ENCODE peak calls at places on chromosome 14, in ten cellular contexts. X is A549; U is endothelial cell; I is CD8-positive, alpha-beta T cell; J is suprapubic skin; R is GM12865; V is body of pancreas; P is tibial artery; M is foreskin fibroblast; C is GM10248. F is an unnamed sample.

GRCh38 chr14:21822109-21822508 is 148.5 kb upstream of the OR4E1 start:
- DNase-seq in P (no peak), C (no peak), X (no peak), M (no peak), J (no peak), R (no peak), U (no peak), I (no peak), V (no peak), F (no peak)

GRCh38 chr14:34911209-34912150 is 36.3 kb upstream of the BAZ1A start:
- DNase-seq in X (no peak), M (no peak), U (no peak), I (no peak), C (no peak), J (no peak), V (no peak), R (no peak), P (no peak), F (no peak)

GRCh38 chr14:66009104-66009503 is 477.1 kb upstream of the CCDC196 start:
- DNase-seq in X (peak), U (no peak), V (no peak), C (no peak), R (no peak), J (no peak), P (no peak), I (no peak), M (peak), F (no peak)

GRCh38 chr14:102485693-102486512 is 23.7 kb downstream of the ANKRD9 start:
- DNase-seq in U (no peak), J (no peak), I (no peak), M (no peak), R (no peak), X (no peak), P (no peak), C (no peak), V (no peak), F (no peak)

GRCh38 chr14:92922883-92923743 is at the start of gene CHGA:
- DNase-seq in J (no peak), U (peak), M (peak), V (peak), X (peak), C (peak), P (no peak), I (peak), R (peak), F (peak)

GRCh38 chr14:92726135-92726932 is 22.1 kb downstream of the LGMN start:
- DNase-seq in X (peak), J (no peak), I (peak), R (no peak), C (no peak), P (peak), M (peak), U (no peak), V (peak), F (peak)

GRCh38 chr14:34496679-34497513 is 34.9 kb upstream of the SPTSSA start:
- DNase-seq in C (no peak), U (peak), V (peak), J (peak), X (peak), I (no peak), M (peak), R (no peak), P (peak), F (peak)

GRCh38 chr14:70726651-70727375 is 82.5 kb downstream of the MAP3K9 start:
- DNase-seq in C (no peak), I (no peak), R (no peak), V (no peak), J (no peak), M (no peak), X (no peak), U (no peak), P (no peak), F (no peak)

GRCh38 chr14:22545842-22546721 is 42.9 kb downstream of the DAD1 start:
- DNase-seq in R (no peak), X (no peak), P (no peak), V (no peak), M (peak), C (no peak), U (peak), I (peak), J (no peak), F (no peak)

GRCh38 chr14:68665792-68666195 is 127.1 kb downstream of the ZFP36L1 start:
- DNase-seq in M (no peak), X (no peak), V (no peak), C (no peak), J (no peak), U (no peak), P (no peak), I (no peak), R (no peak), F (no peak)

GRCh38 chr14:89851031-89851430 is 103.5 kb downstream of the EFCAB11 start:
- DNase-seq in C (no peak), P (no peak), V (no peak), M (no peak), R (no peak), J (no peak), U (no peak), X (no peak), I (no peak), F (no peak)

GRCh38 chr14:41785696-41786095 is 179.0 kb downstream of the LRFN5 start:
- DNase-seq in C (no peak), R (no peak), U (no peak), V (no peak), X (no peak), I (no peak), J (no peak), M (no peak), P (no peak), F (no peak)

GRCh38 chr14:89198544-89199329 is 218.3 kb downstream of the FOXN3 start:
- DNase-seq in R (no peak), J (no peak), M (no peak), X (no peak), C (no peak), P (no peak), U (no peak), V (peak), I (no peak), F (no peak)

GRCh38 chr14:90522585-90523191 is 125.9 kb downstream of the CALM1 start:
- DNase-seq in J (no peak), X (no peak), M (no peak), V (peak), C (no peak), I (no peak), P (peak), R (no peak), U (no peak), F (no peak)

GRCh38 chr14:89828473-89829200 is 125.9 kb downstream of the EFCAB11 start:
- DNase-seq in R (no peak), P (no peak), X (no peak), J (no peak), U (no peak), C (no peak), V (no peak), M (no peak), I (no peak), F (no peak)

GRCh38 chr14:50762001-50762930 is 68.7 kb downstream of the NIN start:
- DNase-seq in C (peak), R (peak), P (no peak), U (no peak), V (no peak), I (no peak), J (no peak), M (peak), X (no peak), F (no peak)

GRCh38 chr14:91119556-91120311 is 5.9 kb downstream of the DGLUCY start:
- DNase-seq in U (no peak), I (no peak), P (no peak), V (no peak), C (no peak), X (no peak), M (peak), R (no peak), J (no peak), F (no peak)

GRCh38 chr14:21204167-21205025 is 48.5 kb upstream of the OR5AU1 start:
- DNase-seq in I (no peak), J (no peak), C (no peak), M (no peak), X (no peak), U (no peak), P (no peak), R (no peak), V (no peak), F (no peak)

GRCh38 chr14:65901595-65901994 is 489.1 kb downstream of the FUT8 start:
- DNase-seq in M (no peak), X (no peak), C (no peak), J (no peak), V (no peak), U (no peak), I (no peak), R (no peak), P (no peak), F (no peak)

GRCh38 chr14:92692822-92693226 is 55.6 kb downstream of the LGMN start:
- DNase-seq in M (no peak), U (no peak), X (no peak), C (no peak), V (peak), I (peak), R (no peak), P (peak), J (no peak), F (peak)

GRCh38 chr14:98721061-98721460 is 550.9 kb downstream of the BCL11B start:
- DNase-seq in M (no peak), I (no peak), V (no peak), J (no peak), U (no peak), C (no peak), P (no peak), X (no peak), R (peak), F (no peak)

GRCh38 chr14:102907980-102908730 is 14.3 kb upstream of the AMN start:
- DNase-seq in C (no peak), P (no peak), J (peak), V (no peak), X (no peak), I (no peak), M (no peak), R (no peak), U (no peak), F (no peak)

GRCh38 chr14:23306113-23306411 is 571 bp upstream of the BCL2L2 start:
- DNase-seq in C (no peak), J (no peak), U (no peak), V (no peak), X (no peak), P (no peak), I (no peak), M (no peak), R (no peak), F (no peak)

GRCh38 chr14:63759454-63759853 is 31.6 kb upstream of the SGPP1 start:
- DNase-seq in I (no peak), U (no peak), R (peak), P (no peak), M (peak), C (peak), J (no peak), X (no peak), V (no peak), F (no peak)

GRCh38 chr14:72932893-72933292 is 6.6 kb downstream of the DCAF4 start:
- DNase-seq in V (no peak), M (no peak), X (no peak), C (no peak), P (no peak), J (no peak), R (no peak), I (no peak), U (no peak), F (no peak)

GRCh38 chr14:29930283-29930682 is 2.6 kb upstream of the PRKD1 start:
- DNase-seq in C (no peak), R (no peak), U (no peak), P (no peak), J (no peak), I (no peak), M (peak), X (no peak), V (no peak), F (no peak)

GRCh38 chr14:81625343-81625742 is 91.7 kb upstream of the SEL1L start:
- DNase-seq in J (no peak), U (no peak), I (no peak), P (no peak), R (peak), C (peak), V (no peak), M (no peak), X (peak), F (no peak)

DNA sequence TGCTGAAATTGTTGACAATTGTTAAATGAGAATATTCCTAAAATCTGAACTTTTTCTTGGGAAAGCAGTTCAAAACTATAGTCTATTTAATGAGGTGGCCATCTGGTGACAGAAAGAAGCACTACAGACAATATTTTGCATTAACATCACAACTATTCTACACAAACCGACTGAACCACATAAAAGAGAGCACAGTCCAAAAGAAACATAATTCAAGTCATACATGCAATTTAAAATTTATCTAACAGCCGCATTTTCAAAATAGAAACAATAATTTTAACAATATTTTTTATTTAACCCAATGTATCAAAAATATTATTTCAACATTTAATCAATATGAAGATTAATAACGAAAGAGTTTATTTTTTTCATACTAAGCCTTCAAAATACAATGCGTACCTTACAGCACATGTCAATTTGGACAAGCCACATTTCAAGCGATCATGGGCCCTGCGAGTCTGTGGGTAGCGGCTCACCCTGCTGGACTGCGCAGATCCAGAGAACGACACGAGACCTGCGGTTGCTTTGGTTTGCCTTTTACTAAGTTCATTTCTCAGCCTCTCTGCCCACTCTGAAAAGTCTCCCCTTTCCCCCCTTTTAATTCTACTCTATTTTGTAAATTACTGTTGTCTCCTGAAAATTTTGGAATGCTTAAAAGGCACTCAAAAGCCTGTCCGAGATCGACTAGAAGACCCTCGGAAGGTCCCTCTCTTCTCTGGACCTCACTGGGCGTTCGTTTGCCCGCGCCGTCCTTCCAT is 941 bp upstream of the LRRC9 start:
- DNase-seq in J (no peak), U (peak), P (peak), R (peak), V (peak), X (peak), I (no peak), C (peak), M (no peak), F (no peak)
- TF ChIP-seq CTCF in J (no peak), U (peak), P (peak), R (peak), V (peak), X (peak), I (peak), C (no peak), M (peak), F (peak)

GRCh38 chr14:47256968-47257367 is 418.4 kb downstream of the MDGA2 start:
- DNase-seq in U (no peak), M (no peak), X (no peak), C (no peak), V (no peak), R (no peak), J (no peak), P (no peak), I (no peak), F (no peak)

GRCh38 chr14:47259796-47260195 is 415.6 kb downstream of the MDGA2 start:
- DNase-seq in X (no peak), J (no peak), P (no peak), U (no peak), V (no peak), I (no peak), R (no peak), C (no peak), M (no peak), F (no peak)

GRCh38 chr14:47264842-47265241 is 410.6 kb downstream of the MDGA2 start:
- DNase-seq in R (no peak), C (no peak), X (no peak), U (no peak), I (no peak), P (no peak), J (no peak), M (no peak), V (no peak), F (no peak)

DNA sequence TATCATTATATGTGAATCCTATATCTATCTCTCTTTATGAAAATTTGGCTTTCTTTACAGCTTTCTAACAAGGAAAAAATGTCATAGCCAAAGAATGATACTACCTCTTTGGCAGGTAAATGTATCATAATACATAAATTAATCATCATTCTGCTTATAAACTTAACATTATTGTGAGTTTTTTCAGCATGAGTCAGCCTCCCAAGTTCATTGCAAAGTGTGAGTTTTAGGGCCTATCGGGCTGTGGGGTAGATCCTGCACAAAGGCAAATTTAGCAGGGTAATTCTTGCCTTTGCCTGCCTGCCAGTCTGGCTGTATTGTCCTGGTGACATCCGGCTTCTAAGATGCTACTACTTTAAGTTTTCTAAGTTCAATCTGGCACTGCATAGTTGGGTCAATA is 412.6 kb downstream of the MDGA2 start:
- DNase-seq in P (no peak), M (no peak), I (no peak), R (no peak), J (no peak), X (no peak), U (no peak), C (no peak), V (no peak), F (no peak)
- TF ChIP-seq CTCF in P (no peak), M (no peak), I (no peak), R (no peak), J (no peak), X (no peak), U (no peak), C (no peak), V (no peak), F (no peak)

GRCh38 chr14:49550284-49551184 is 35.6 kb downstream of the RPS29 start:
- DNase-seq in V (no peak), X (no peak), C (no peak), J (no peak), U (no peak), M (no peak), R (no peak), P (no peak), I (no peak), F (no peak)
- TF ChIP-seq CTCF in V (peak), X (peak), C (peak), J (no peak), U (no peak), M (peak), R (no peak), P (no peak), I (no peak), F (no peak)

DNA sequence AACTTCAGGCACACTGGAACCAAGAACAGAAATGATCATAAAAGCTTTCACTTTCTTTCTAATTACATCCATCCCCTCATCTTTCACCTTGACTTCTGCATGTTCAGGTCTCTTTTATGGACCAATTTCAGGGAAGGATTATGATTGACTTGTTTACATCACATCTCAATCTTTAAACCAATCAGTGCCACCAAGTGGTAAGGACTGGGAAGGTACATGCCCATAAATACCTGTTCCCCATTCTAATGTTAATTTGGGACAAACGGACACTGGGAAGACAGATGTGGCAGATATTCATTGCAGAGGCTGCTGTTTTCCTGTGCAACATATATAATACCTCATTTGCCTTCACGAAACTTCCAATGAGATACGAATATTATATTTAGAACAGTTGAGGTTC is 978.1 kb downstream of the GALC start:
- DNase-seq in C (no peak), P (no peak), X (no peak), U (no peak), R (no peak), V (no peak), I (no peak), M (no peak), J (no peak), F (no peak)
- TF ChIP-seq CTCF in C (no peak), P (no peak), X (no peak), U (peak), R (no peak), V (no peak), I (no peak), M (no peak), J (no peak), F (no peak)

DNA sequence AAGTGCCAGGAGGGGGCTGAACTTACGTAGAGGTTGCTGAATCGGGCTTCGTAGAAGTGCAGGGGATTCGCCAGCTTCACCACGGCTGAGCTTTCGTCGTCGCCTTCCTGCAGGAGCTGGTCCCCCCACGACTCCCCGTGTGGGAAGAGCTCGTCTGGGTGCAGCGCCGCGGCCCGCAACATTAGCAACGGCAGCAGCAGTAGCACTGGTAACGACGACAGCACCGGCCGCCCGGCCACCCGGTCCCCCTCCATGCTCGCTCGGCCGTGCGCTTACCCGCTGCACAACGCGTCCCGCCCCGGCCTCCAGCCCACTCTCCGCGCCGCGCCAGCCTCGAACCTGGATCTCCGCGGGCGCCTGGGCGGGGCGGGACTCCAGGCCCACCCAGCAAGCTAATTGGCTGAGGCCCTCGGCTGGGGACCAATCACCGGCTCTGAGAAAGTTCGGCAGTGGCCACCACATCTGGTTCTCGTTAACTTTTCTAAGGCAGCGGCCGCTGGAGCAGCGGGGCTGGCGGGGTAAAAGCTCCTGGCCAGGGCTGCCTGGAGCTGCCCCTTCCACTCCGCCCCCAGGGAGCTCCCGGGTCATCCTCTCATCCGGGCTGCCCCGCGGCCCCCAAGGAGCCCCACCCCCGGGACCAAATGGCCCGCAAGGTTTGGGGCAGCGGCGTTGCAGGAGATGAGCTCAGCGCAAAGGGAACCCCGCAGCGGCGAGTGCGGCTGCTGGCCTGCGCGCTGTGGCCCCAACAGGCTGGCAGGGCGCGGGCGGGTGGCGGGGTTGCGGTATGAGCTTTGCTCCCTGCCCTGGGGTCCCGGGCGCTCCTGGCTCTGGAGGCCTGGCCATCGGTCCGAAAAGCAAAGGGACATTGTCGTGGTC is at the start of gene NID2:
- DNase-seq in M (peak), X (peak), R (peak), I (peak), V (peak), J (peak), C (peak), P (peak), U (peak), F (peak)
- TF ChIP-seq CTCF in M (no peak), X (no peak), R (no peak), I (no peak), V (no peak), J (no peak), C (no peak), P (no peak), U (no peak), F (no peak)

GRCh38 chr14:74257078-74257987 is 18.1 kb downstream of the VSX2 start:
- DNase-seq in J (no peak), C (peak), I (peak), P (no peak), V (peak), X (peak), R (peak), U (peak), M (no peak), F (peak)
- TF ChIP-seq CTCF in J (peak), C (peak), I (peak), P (peak), V (peak), X (peak), R (peak), U (peak), M (peak), F (peak)

DNA sequence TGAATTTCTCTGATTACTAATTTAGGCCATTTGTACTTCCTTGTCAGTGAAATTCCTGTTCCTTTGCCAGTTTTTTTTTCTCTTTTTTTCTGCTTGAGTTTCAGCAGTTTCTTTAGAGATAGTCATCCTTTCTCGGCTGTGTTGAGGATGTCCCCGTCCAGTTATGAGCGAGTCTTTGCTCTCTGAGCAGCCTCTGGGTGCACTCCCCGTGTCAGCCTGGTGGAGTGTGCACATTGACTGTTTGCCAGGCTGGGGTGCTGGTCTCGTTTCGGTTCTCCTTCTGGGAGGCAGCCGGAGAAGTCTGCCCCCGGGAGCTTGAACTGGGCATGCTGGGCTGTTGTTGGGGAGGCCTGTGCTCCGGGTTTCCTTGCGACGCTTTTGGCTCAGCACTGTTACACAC is 3.0 kb downstream of the PACS2 start:
- DNase-seq in P (peak), V (peak), M (no peak), I (no peak), J (no peak), C (no peak), X (no peak), R (no peak), U (no peak), F (no peak)
- TF ChIP-seq CTCF in P (peak), V (peak), M (peak), I (no peak), J (no peak), C (no peak), X (no peak), R (no peak), U (no peak), F (no peak)

F was measured in heart right ventricle.